ENCODE peak calls at places on chromosomes 13 and 19, in six cellular contexts. One of them, this sample, is unnamed.

GRCh38 chr13:26899153-26899552 is 138.6 kb upstream of the GPR12 start:
- DNase-seq in putamen: no peak
- DNase-seq in PC-3: no peak
- DNase-seq in CD8-positive, alpha-beta memory T cell: no peak
- DNase-seq in fibroblast of pulmonary artery: no peak
- DNase-seq in brain microvascular endothelial cell: no peak
- DNase-seq in this sample: no peak

GRCh38 chr19:926595-927043 is 784 bp downstream of the ARID3A start:
- DNase-seq in putamen: no peak
- DNase-seq in PC-3: peak; percentile 26
- DNase-seq in fibroblast of pulmonary artery: peak; percentile 53
- DNase-seq in brain microvascular endothelial cell: peak; percentile 28
- DNase-seq in CD8-positive, alpha-beta memory T cell: no peak
- DNase-seq in this sample: peak; percentile 18

GRCh38 chr13:47841131-47841530 is 159.9 kb downstream of the SUCLA2 start:
- DNase-seq in CD8-positive, alpha-beta memory T cell: no peak
- DNase-seq in PC-3: no peak
- DNase-seq in fibroblast of pulmonary artery: peak; percentile 35
- DNase-seq in brain microvascular endothelial cell: no peak
- DNase-seq in putamen: no peak
- DNase-seq in this sample: no peak

GRCh38 chr13:52945348-52945747 is 83.3 kb upstream of the OLFM4 start:
- DNase-seq in PC-3: no peak
- DNase-seq in CD8-positive, alpha-beta memory T cell: no peak
- DNase-seq in putamen: no peak
- DNase-seq in fibroblast of pulmonary artery: no peak
- DNase-seq in brain microvascular endothelial cell: no peak
- DNase-seq in this sample: no peak

GRCh38 chr13:21058361-21058760 is 3.0 kb downstream of the LATS2 start:
- DNase-seq in PC-3: peak; percentile 58
- DNase-seq in CD8-positive, alpha-beta memory T cell: no peak
- DNase-seq in brain microvascular endothelial cell: no peak
- DNase-seq in fibroblast of pulmonary artery: no peak
- DNase-seq in putamen: no peak
- DNase-seq in this sample: no peak

GRCh38 chr19:1026189-1027019 is at the start of gene CNN2:
- DNase-seq in PC-3: peak; percentile 66
- DNase-seq in CD8-positive, alpha-beta memory T cell: peak; percentile 68
- DNase-seq in fibroblast of pulmonary artery: peak; percentile 81
- DNase-seq in brain microvascular endothelial cell: peak; percentile 69
- DNase-seq in putamen: no peak
- DNase-seq in this sample: no peak

GRCh38 chr19:8307965-8308866 is at the start of gene CD320:
- DNase-seq in putamen: peak; percentile 89
- DNase-seq in PC-3: peak; percentile 96
- DNase-seq in fibroblast of pulmonary artery: peak; percentile 90
- DNase-seq in brain microvascular endothelial cell: peak; percentile 83
- DNase-seq in CD8-positive, alpha-beta memory T cell: peak; percentile 88
- DNase-seq in this sample: peak; percentile 89

GRCh38 chr19:41296323-41296935 is 13.5 kb upstream of the CCDC97 start:
- DNase-seq in CD8-positive, alpha-beta memory T cell: no peak
- DNase-seq in brain microvascular endothelial cell: no peak
- DNase-seq in fibroblast of pulmonary artery: no peak
- DNase-seq in putamen: no peak
- DNase-seq in PC-3: peak; percentile 60
- DNase-seq in this sample: no peak

GRCh38 chr19:52993342-52994178 is 20.2 kb upstream of the ERVV-1 start:
- DNase-seq in putamen: peak; percentile 42
- DNase-seq in PC-3: peak; percentile 79
- DNase-seq in fibroblast of pulmonary artery: peak; percentile 83
- DNase-seq in brain microvascular endothelial cell: peak; percentile 81
- DNase-seq in CD8-positive, alpha-beta memory T cell: peak; percentile 89
- DNase-seq in this sample: peak; percentile 20

GRCh38 chr19:2446390-2446789 is 10.4 kb downstream of the LMNB2 start:
- DNase-seq in PC-3: no peak
- DNase-seq in fibroblast of pulmonary artery: no peak
- DNase-seq in brain microvascular endothelial cell: no peak
- DNase-seq in CD8-positive, alpha-beta memory T cell: no peak
- DNase-seq in putamen: no peak
- DNase-seq in this sample: no peak

GRCh38 chr19:49879243-49879960 is 1.9 kb downstream of the TBC1D17 start:
- DNase-seq in brain microvascular endothelial cell: no peak
- DNase-seq in fibroblast of pulmonary artery: no peak
- DNase-seq in PC-3: peak; percentile 22
- DNase-seq in CD8-positive, alpha-beta memory T cell: no peak
- DNase-seq in putamen: no peak
- DNase-seq in this sample: no peak

GRCh38 chr13:98484289-98485219 is 92.4 kb downstream of the STK24 start:
- DNase-seq in putamen: no peak
- DNase-seq in PC-3: peak; percentile 97
- DNase-seq in CD8-positive, alpha-beta memory T cell: peak; percentile 79
- DNase-seq in brain microvascular endothelial cell: peak; percentile 98
- DNase-seq in fibroblast of pulmonary artery: peak; percentile 91
- DNase-seq in this sample: no peak

GRCh38 chr19:40585241-40585640 is 8.6 kb downstream of the SHKBP1 start:
- DNase-seq in CD8-positive, alpha-beta memory T cell: no peak
- DNase-seq in PC-3: no peak
- DNase-seq in fibroblast of pulmonary artery: no peak
- DNase-seq in brain microvascular endothelial cell: no peak
- DNase-seq in putamen: no peak
- DNase-seq in this sample: no peak

GRCh38 chr13:74839656-74840055 is 642.3 kb downstream of the TBC1D4 start:
- DNase-seq in fibroblast of pulmonary artery: peak; percentile 23
- DNase-seq in brain microvascular endothelial cell: peak; percentile 45
- DNase-seq in putamen: no peak
- DNase-seq in PC-3: peak; percentile 48
- DNase-seq in CD8-positive, alpha-beta memory T cell: no peak
- DNase-seq in this sample: no peak

GRCh38 chr13:76735641-76736040 is 150.6 kb downstream of the KCTD12 start:
- DNase-seq in brain microvascular endothelial cell: no peak
- DNase-seq in putamen: no peak
- DNase-seq in PC-3: no peak
- DNase-seq in CD8-positive, alpha-beta memory T cell: no peak
- DNase-seq in fibroblast of pulmonary artery: no peak
- DNase-seq in this sample: no peak

GRCh38 chr19:30662211-30662861 is 290.2 kb downstream of the ZNF536 start:
- DNase-seq in CD8-positive, alpha-beta memory T cell: no peak
- DNase-seq in fibroblast of pulmonary artery: no peak
- DNase-seq in PC-3: no peak
- DNase-seq in putamen: no peak
- DNase-seq in brain microvascular endothelial cell: no peak
- DNase-seq in this sample: no peak

GRCh38 chr13:30918662-30919405 is 12.8 kb downstream of the MEDAG start:
- DNase-seq in brain microvascular endothelial cell: no peak
- DNase-seq in fibroblast of pulmonary artery: no peak
- DNase-seq in PC-3: no peak
- DNase-seq in CD8-positive, alpha-beta memory T cell: no peak
- DNase-seq in putamen: no peak
- DNase-seq in this sample: no peak

GRCh38 chr13:110044521-110045200 is 258.3 kb upstream of the IRS2 start:
- DNase-seq in brain microvascular endothelial cell: no peak
- DNase-seq in putamen: no peak
- DNase-seq in fibroblast of pulmonary artery: peak; percentile 14
- DNase-seq in CD8-positive, alpha-beta memory T cell: no peak
- DNase-seq in PC-3: no peak
- DNase-seq in this sample: no peak

GRCh38 chr13:31436478-31436877 is 236.7 kb downstream of the B3GLCT start:
- DNase-seq in brain microvascular endothelial cell: no peak
- DNase-seq in CD8-positive, alpha-beta memory T cell: no peak
- DNase-seq in putamen: no peak
- DNase-seq in fibroblast of pulmonary artery: no peak
- DNase-seq in PC-3: no peak
- DNase-seq in this sample: no peak

GRCh38 chr19:49506575-49507105 is 5.8 kb upstream of the FCGRT start:
- DNase-seq in putamen: no peak
- DNase-seq in CD8-positive, alpha-beta memory T cell: peak; percentile 86
- DNase-seq in brain microvascular endothelial cell: no peak
- DNase-seq in fibroblast of pulmonary artery: peak; percentile 68
- DNase-seq in PC-3: peak; percentile 83
- DNase-seq in this sample: peak; percentile 48

GRCh38 chr19:3760871-3761361 is 576 bp downstream of the APBA3 start:
- DNase-seq in CD8-positive, alpha-beta memory T cell: no peak
- DNase-seq in putamen: peak; percentile 13
- DNase-seq in fibroblast of pulmonary artery: peak; percentile 10
- DNase-seq in PC-3: no peak
- DNase-seq in brain microvascular endothelial cell: peak; percentile 2
- DNase-seq in this sample: no peak

GRCh38 chr19:2561895-2562294 is 86.0 kb downstream of the GADD45B start:
- DNase-seq in CD8-positive, alpha-beta memory T cell: peak; percentile 79
- DNase-seq in brain microvascular endothelial cell: no peak
- DNase-seq in PC-3: no peak
- DNase-seq in putamen: no peak
- DNase-seq in fibroblast of pulmonary artery: no peak
- DNase-seq in this sample: no peak

GRCh38 chr19:7862413-7862951 is 11.7 kb downstream of the PRR36 start:
- DNase-seq in brain microvascular endothelial cell: peak; percentile 40
- DNase-seq in putamen: no peak
- DNase-seq in fibroblast of pulmonary artery: peak; percentile 46
- DNase-seq in PC-3: no peak
- DNase-seq in CD8-positive, alpha-beta memory T cell: peak; percentile 71
- DNase-seq in this sample: no peak

GRCh38 chr19:43765109-43765876 is 10.5 kb upstream of the SMG9 start:
- DNase-seq in fibroblast of pulmonary artery: peak; percentile 89
- DNase-seq in CD8-positive, alpha-beta memory T cell: peak; percentile 85
- DNase-seq in brain microvascular endothelial cell: peak; percentile 95
- DNase-seq in putamen: no peak
- DNase-seq in PC-3: peak; percentile 96
- DNase-seq in this sample: no peak

GRCh38 chr19:53942001-53942786 is 20.5 kb upstream of the CACNG8 start:
- DNase-seq in brain microvascular endothelial cell: peak; percentile 2
- DNase-seq in fibroblast of pulmonary artery: peak; percentile 40
- DNase-seq in PC-3: peak; percentile 19
- DNase-seq in putamen: no peak
- DNase-seq in CD8-positive, alpha-beta memory T cell: no peak
- DNase-seq in this sample: no peak

This sample was measured in midbrain.